ENCODE peak calls at places on chromosomes 3 and 15, in nine cellular contexts. J is IMR-90, K is suprapubic skin, Y is gastrocnemius medialis, X is thyroid gland, N is tibial nerve, M is endothelial cell of umbilical vein, P is sigmoid colon, S is NB4. W is an unnamed sample.

GRCh38 chr15:64045774-64046346 is 425 bp downstream of the DAPK2 start:
- DNase-seq in J (no peak), K (no peak), Y (peak; percentile 50), X (peak; percentile 54), N (no peak), M (no peak), P (no peak), S (peak; percentile 13), W (peak; percentile 27)

GRCh38 chr15:65214010-65214409 is 2.7 kb upstream of the CILP start:
- DNase-seq in J (no peak), K (no peak), Y (no peak), X (no peak), N (no peak), M (no peak), P (no peak), S (no peak), W (no peak)

GRCh38 chr3:100838157-100838556 is 128.9 kb downstream of the TFG start:
- DNase-seq in J (no peak), K (no peak), Y (no peak), X (no peak), N (no peak), M (no peak), P (no peak), S (no peak), W (no peak)

GRCh38 chr3:192892981-192893827 is 24.5 kb downstream of the MB21D2 start:
- DNase-seq in J (peak; percentile 91), K (peak; percentile 68), Y (peak; percentile 50), X (no peak), N (peak; percentile 21), M (peak; percentile 44), P (peak; percentile 78), S (peak; percentile 73), W (no peak)

GRCh38 chr3:70000563-70001081 is 1.1 kb downstream of the SAMMSON start:
- DNase-seq in J (peak; percentile 20), K (no peak), Y (no peak), X (no peak), N (no peak), M (no peak), P (no peak), S (no peak), W (no peak)

GRCh38 chr15:26970712-26971210 is at the start of gene GABRG3:
- DNase-seq in J (no peak), K (no peak), Y (no peak), X (peak; percentile 50), N (no peak), M (no peak), P (no peak), S (no peak), W (no peak)

GRCh38 chr15:77508541-77509505 is 88.1 kb downstream of the HMG20A start:
- DNase-seq in J (peak; percentile 71), K (peak; percentile 66), Y (peak; percentile 40), X (peak; percentile 59), N (peak; percentile 57), M (peak; percentile 45), P (peak; percentile 59), S (no peak), W (peak; percentile 73)

GRCh38 chr3:114519415-114519814 is 225.6 kb downstream of the TIGIT start:
- DNase-seq in J (peak; percentile 81), K (no peak), Y (peak; percentile 60), X (peak; percentile 11), N (no peak), M (peak; percentile 49), P (no peak), S (no peak), W (no peak)

GRCh38 chr15:95603802-95604201 is 726.7 kb upstream of the NR2F2 start:
- DNase-seq in J (peak; percentile 23), K (no peak), Y (no peak), X (no peak), N (no peak), M (peak; percentile 92), P (no peak), S (no peak), W (no peak)

GRCh38 chr3:78048698-78049097 is 1008.8 kb downstream of the ROBO2 start:
- DNase-seq in J (no peak), K (no peak), Y (no peak), X (no peak), N (no peak), M (no peak), P (no peak), S (no peak), W (no peak)

GRCh38 chr3:185712337-185712736 is 112.5 kb downstream of the IGF2BP2 start:
- DNase-seq in J (peak; percentile 58), K (no peak), Y (no peak), X (no peak), N (no peak), M (no peak), P (no peak), S (no peak), W (no peak)

GRCh38 chr3:47476330-47476626 is 537 bp upstream of the SCAP start:
- DNase-seq in J (no peak), K (no peak), Y (no peak), X (no peak), N (no peak), M (no peak), P (no peak), S (no peak), W (no peak)
- TF ChIP-seq CTCF in J (no peak), K (no peak), Y (no peak), X (no peak), N (no peak), M (no peak), P (no peak), S (no peak), W (no peak)

GRCh38 chr3:52683611-52684010 is 2.1 kb downstream of the PBRM1 start:
- DNase-seq in J (no peak), K (no peak), Y (no peak), X (peak; percentile 80), N (no peak), M (no peak), P (no peak), S (no peak), W (no peak)

GRCh38 chr3:52685705-52686691 is at the start of the genes GNL3 and PBRM1:
- DNase-seq in J (peak; percentile 96), K (peak; percentile 95), Y (peak; percentile 93), X (peak; percentile 95), N (peak; percentile 85), M (peak; percentile 96), P (peak; percentile 96), S (peak; percentile 97), W (peak; percentile 95)

GRCh38 chr3:52688266-52688665 is 2.4 kb downstream of the GNL3 start:
- DNase-seq in J (no peak), K (no peak), Y (no peak), X (no peak), N (no peak), M (no peak), P (no peak), S (no peak), W (no peak)

GRCh38 chr3:52684184-52684583 is 1.5 kb downstream of the PBRM1 start:
- DNase-seq in J (no peak), K (no peak), Y (no peak), X (no peak), N (no peak), M (no peak), P (no peak), S (no peak), W (no peak)

GRCh38 chr3:52685285-52685704 is 418 bp downstream of the PBRM1 start:
- DNase-seq in J (no peak), K (peak; percentile 83), Y (peak; percentile 80), X (peak; percentile 82), N (peak; percentile 45), M (peak; percentile 61), P (peak; percentile 87), S (peak; percentile 85), W (peak; percentile 88)
- TF ChIP-seq POLR2A in J (no peak), K (no peak), Y (no peak), X (no peak), N (peak; percentile 21), M (no peak), P (peak; percentile 54), S (no peak), W (no peak)

GRCh38 chr3:42635111-42635510 is 18.4 kb upstream of the ZBTB47 start:
- DNase-seq in J (peak; percentile 60), K (no peak), Y (no peak), X (no peak), N (no peak), M (peak; percentile 33), P (no peak), S (peak; percentile 45), W (no peak)
- TF ChIP-seq CTCF in J (peak; percentile 30), K (no peak), Y (no peak), X (no peak), N (no peak), M (no peak), P (no peak), S (peak; percentile 2), W (no peak)

GRCh38 chr3:146542179-146542578 is 2.2 kb downstream of the PLSCR1 start:
- DNase-seq in J (peak; percentile 65), K (no peak), Y (no peak), X (no peak), N (no peak), M (no peak), P (no peak), S (peak; percentile 64), W (no peak)

GRCh38 chr3:146543461-146544012 is 870 bp downstream of the PLSCR1 start:
- DNase-seq in J (peak; percentile 16), K (no peak), Y (no peak), X (no peak), N (no peak), M (peak; percentile 50), P (no peak), S (peak; percentile 23), W (no peak)

GRCh38 chr3:146542968-146543367 is 1.4 kb downstream of the PLSCR1 start:
- DNase-seq in J (no peak), K (no peak), Y (no peak), X (no peak), N (no peak), M (no peak), P (no peak), S (no peak), W (no peak)

GRCh38 chr3:146544929-146545528 is 622 bp upstream of the PLSCR1 start:
- DNase-seq in J (no peak), K (no peak), Y (no peak), X (no peak), N (no peak), M (no peak), P (no peak), S (no peak), W (no peak)

GRCh38 chr3:146544013-146544928 is at the start of gene PLSCR1:
- DNase-seq in J (peak; percentile 93), K (peak; percentile 96), Y (peak; percentile 85), X (peak; percentile 89), N (peak; percentile 77), M (peak; percentile 99), P (peak; percentile 98), S (peak; percentile 97), W (peak; percentile 89)
- TF ChIP-seq POLR2A in J (peak; percentile 74), K (peak; percentile 82), Y (peak; percentile 69), X (peak; percentile 70), N (peak; percentile 44), M (peak; percentile 74), P (peak; percentile 87), S (no peak), W (peak; percentile 38)

DNA sequence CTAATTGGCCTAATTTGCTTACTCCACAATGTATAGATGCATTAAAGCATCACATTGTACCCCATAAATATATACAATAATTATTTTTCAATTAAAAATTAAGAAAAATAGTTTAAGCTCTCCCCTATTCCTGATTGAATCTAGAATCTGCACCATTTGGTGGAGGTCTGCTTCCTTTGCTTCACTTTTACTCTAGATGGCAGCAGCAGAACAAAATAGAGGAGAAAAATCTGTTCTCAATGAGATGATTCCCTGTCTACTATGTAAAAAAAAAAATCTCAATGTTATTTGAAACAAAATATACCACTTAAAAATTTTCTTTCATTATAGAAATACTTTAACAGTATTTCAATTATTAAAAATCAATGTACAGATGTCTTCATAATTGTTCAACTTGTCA is 109.6 kb upstream of the FXR1 start:
- DNase-seq in J (peak; percentile 4), K (no peak), Y (no peak), X (no peak), N (no peak), M (peak; percentile 25), P (no peak), S (peak; percentile 12), W (no peak)
- TF ChIP-seq CTCF in J (peak; percentile 49), K (no peak), Y (peak; percentile 34), X (no peak), N (peak; percentile 22), M (peak; percentile 28), P (no peak), S (peak; percentile 42), W (no peak)

W was measured in stomach.